ENCODE peak calls at places on chromosomes 5 and 9, in four cellular contexts. One of them, this sample, is unnamed.

GRCh38 chr5:10663531-10664183 is 97.4 kb downstream of the DAP start:
- DNase-seq in IMR-90: peak; percentile 64
- DNase-seq in H9: no peak
- DNase-seq in neuronal stem cell: no peak
- DNase-seq in this sample: peak; percentile 21

GRCh38 chr5:74903165-74903787 is 37.1 kb upstream of the FAM169A start:
- DNase-seq in IMR-90: no peak
- DNase-seq in H9: peak; percentile 92
- DNase-seq in neuronal stem cell: no peak
- DNase-seq in this sample: peak; percentile 91

GRCh38 chr5:54909126-54909525 is 76.3 kb downstream of the ESM1 start:
- DNase-seq in IMR-90: peak; percentile 6
- DNase-seq in H9: no peak
- DNase-seq in neuronal stem cell: no peak
- DNase-seq in this sample: no peak

GRCh38 chr5:134503088-134503936 is 22.2 kb upstream of the JADE2 start:
- DNase-seq in IMR-90: peak; percentile 99
- DNase-seq in H9: peak; percentile 78
- DNase-seq in neuronal stem cell: no peak
- DNase-seq in this sample: peak; percentile 92

GRCh38 chr5:127772531-127772930 is 69.3 kb downstream of the CCDC192 start:
- DNase-seq in IMR-90: no peak
- DNase-seq in H9: no peak
- DNase-seq in neuronal stem cell: no peak
- DNase-seq in this sample: no peak

GRCh38 chr9:134161647-134162046 is 2.7 kb downstream of the RNU6ATAC start:
- DNase-seq in IMR-90: no peak
- DNase-seq in H9: no peak
- DNase-seq in neuronal stem cell: no peak
- DNase-seq in this sample: no peak

GRCh38 chr9:104958756-104959155 is 30.8 kb upstream of the ABCA1 start:
- DNase-seq in IMR-90: no peak
- DNase-seq in H9: no peak
- DNase-seq in neuronal stem cell: no peak
- DNase-seq in this sample: no peak

GRCh38 chr9:27227192-27227591 is 69.8 kb downstream of the EQTN start:
- DNase-seq in IMR-90: peak; percentile 90
- DNase-seq in H9: no peak
- DNase-seq in neuronal stem cell: no peak
- DNase-seq in this sample: no peak

GRCh38 chr9:12740845-12741244 is 34.0 kb upstream of the LURAP1L start:
- DNase-seq in IMR-90: peak; percentile 69
- DNase-seq in H9: no peak
- DNase-seq in neuronal stem cell: no peak
- DNase-seq in this sample: no peak

GRCh38 chr9:5586391-5586802 is 42.5 kb upstream of the RIC1 start:
- DNase-seq in IMR-90: peak; percentile 79
- DNase-seq in H9: no peak
- DNase-seq in neuronal stem cell: no peak
- DNase-seq in this sample: no peak

GRCh38 chr9:131679261-131680020 is 60.4 kb downstream of the RAPGEF1 start:
- DNase-seq in IMR-90: no peak
- DNase-seq in H9: no peak
- DNase-seq in neuronal stem cell: no peak
- DNase-seq in this sample: no peak

GRCh38 chr9:77518688-77519087 is 129.4 kb downstream of the GNA14 start:
- DNase-seq in IMR-90: no peak
- DNase-seq in H9: no peak
- DNase-seq in neuronal stem cell: no peak
- DNase-seq in this sample: no peak

GRCh38 chr9:110546411-110546871 is 33.1 kb downstream of the SVEP1 start:
- DNase-seq in IMR-90: peak; percentile 7
- DNase-seq in H9: no peak
- DNase-seq in neuronal stem cell: no peak
- DNase-seq in this sample: peak; percentile 53

GRCh38 chr9:110541950-110542349 is 37.6 kb downstream of the SVEP1 start:
- DNase-seq in IMR-90: peak; percentile 16
- DNase-seq in H9: no peak
- DNase-seq in neuronal stem cell: no peak
- DNase-seq in this sample: no peak

GRCh38 chr9:110545705-110546104 is 33.8 kb downstream of the SVEP1 start:
- DNase-seq in IMR-90: peak; percentile 11
- DNase-seq in H9: no peak
- DNase-seq in neuronal stem cell: no peak
- DNase-seq in this sample: no peak

GRCh38 chr9:110538621-110539020 is 40.9 kb downstream of the SVEP1 start:
- DNase-seq in IMR-90: peak; percentile 5
- DNase-seq in H9: no peak
- DNase-seq in neuronal stem cell: no peak
- DNase-seq in this sample: no peak

DNA sequence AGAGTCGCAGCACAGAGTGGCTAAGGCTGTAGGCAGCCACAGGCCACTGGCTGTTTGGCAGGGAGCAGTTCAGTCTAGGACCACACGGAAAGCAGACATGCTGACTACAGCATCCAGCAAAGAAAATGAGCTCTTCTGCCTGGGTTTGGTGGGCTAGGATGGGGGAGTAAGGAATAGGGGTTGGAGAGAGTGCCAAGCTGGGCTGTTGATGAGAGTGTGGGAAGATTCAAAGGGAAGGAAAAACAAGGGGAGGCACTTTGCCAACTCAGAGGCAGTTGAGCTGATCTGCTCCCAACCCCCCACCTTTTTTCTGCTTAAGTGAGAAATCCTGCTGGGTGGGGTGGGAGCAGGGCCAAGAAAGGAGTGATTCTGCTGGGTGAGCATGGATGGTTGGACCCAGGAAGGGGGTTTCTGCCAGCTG is 35.9 kb downstream of the SVEP1 start:
- DNase-seq in IMR-90: no peak
- DNase-seq in H9: peak; percentile 36
- DNase-seq in neuronal stem cell: no peak
- DNase-seq in this sample: peak; percentile 25
- H3K23ac ChIP-seq in IMR-90: peak overlapping the region; percentile 31
- H3K23ac ChIP-seq in H9: no peak overlapping the region
- H3K23ac ChIP-seq in neuronal stem cell: no peak overlapping the region
- H3K23ac ChIP-seq in this sample: no peak overlapping the region

GRCh38 chr5:139118804-139119203 is 79.4 kb downstream of the SIL1 start:
- DNase-seq in IMR-90: no peak
- DNase-seq in H9: no peak
- DNase-seq in neuronal stem cell: no peak
- DNase-seq in this sample: no peak

GRCh38 chr5:139116256-139116655 is 81.9 kb downstream of the SIL1 start:
- DNase-seq in IMR-90: no peak
- DNase-seq in H9: no peak
- DNase-seq in neuronal stem cell: no peak
- DNase-seq in this sample: no peak

GRCh38 chr5:139121120-139121519 is 77.0 kb downstream of the SIL1 start:
- DNase-seq in IMR-90: no peak
- DNase-seq in H9: peak; percentile 8
- DNase-seq in neuronal stem cell: no peak
- DNase-seq in this sample: no peak

GRCh38 chr5:139120521-139120920 is 77.6 kb downstream of the SIL1 start:
- DNase-seq in IMR-90: no peak
- DNase-seq in H9: peak; percentile 20
- DNase-seq in neuronal stem cell: no peak
- DNase-seq in this sample: no peak

DNA sequence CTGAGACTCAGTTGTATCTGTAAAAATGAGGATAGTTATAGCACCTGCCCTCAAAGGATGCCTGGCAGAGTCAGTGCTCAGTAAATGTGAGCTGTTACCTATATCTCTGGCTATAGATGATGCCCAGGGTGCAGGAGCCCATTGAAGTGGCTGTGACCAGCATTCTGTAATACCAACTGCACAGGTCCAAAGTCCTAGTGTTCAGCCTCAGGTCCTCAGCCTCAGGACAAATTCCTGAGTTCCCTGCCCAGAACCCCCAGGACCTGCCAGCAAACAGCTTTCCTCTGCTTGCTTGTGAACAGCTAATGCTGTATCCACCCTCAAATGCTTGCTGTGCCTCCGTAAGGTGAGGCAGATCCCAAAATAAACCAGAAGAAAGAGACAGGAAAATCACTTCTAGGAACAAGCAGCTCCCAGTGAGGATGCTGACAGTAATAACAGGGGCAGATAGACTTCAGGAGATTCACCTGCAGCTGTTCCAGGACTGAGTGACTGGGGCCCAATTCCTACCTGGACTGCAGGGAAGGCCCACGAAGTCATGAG is 80.8 kb downstream of the SIL1 start:
- DNase-seq in IMR-90: no peak
- DNase-seq in H9: no peak
- DNase-seq in neuronal stem cell: no peak
- DNase-seq in this sample: no peak
- H3K4me2 ChIP-seq in IMR-90: no peak overlapping the region
- H3K4me2 ChIP-seq in H9: no peak overlapping the region
- H3K4me2 ChIP-seq in neuronal stem cell: no peak overlapping the region
- H3K4me2 ChIP-seq in this sample: no peak overlapping the region

GRCh38 chr5:167952278-167952990 is 339.0 kb upstream of the WWC1 start:
- DNase-seq in IMR-90: no peak
- DNase-seq in H9: peak; percentile 47
- DNase-seq in neuronal stem cell: no peak
- DNase-seq in this sample: peak; percentile 35
- H3K23ac ChIP-seq in IMR-90: no peak overlapping the region
- H3K23ac ChIP-seq in H9: no peak overlapping the region
- H3K23ac ChIP-seq in neuronal stem cell: peak overlapping the region; percentile 53
- H3K23ac ChIP-seq in this sample: no peak overlapping the region

GRCh38 chr5:64818245-64818644 is 49.5 kb downstream of the CWC27 start:
- DNase-seq in IMR-90: no peak
- DNase-seq in H9: no peak
- DNase-seq in neuronal stem cell: no peak
- DNase-seq in this sample: no peak

GRCh38 chr5:64811050-64811640 is 42.4 kb downstream of the CWC27 start:
- DNase-seq in IMR-90: peak; percentile 81
- DNase-seq in H9: no peak
- DNase-seq in neuronal stem cell: peak; percentile 27
- DNase-seq in this sample: peak; percentile 64

DNA sequence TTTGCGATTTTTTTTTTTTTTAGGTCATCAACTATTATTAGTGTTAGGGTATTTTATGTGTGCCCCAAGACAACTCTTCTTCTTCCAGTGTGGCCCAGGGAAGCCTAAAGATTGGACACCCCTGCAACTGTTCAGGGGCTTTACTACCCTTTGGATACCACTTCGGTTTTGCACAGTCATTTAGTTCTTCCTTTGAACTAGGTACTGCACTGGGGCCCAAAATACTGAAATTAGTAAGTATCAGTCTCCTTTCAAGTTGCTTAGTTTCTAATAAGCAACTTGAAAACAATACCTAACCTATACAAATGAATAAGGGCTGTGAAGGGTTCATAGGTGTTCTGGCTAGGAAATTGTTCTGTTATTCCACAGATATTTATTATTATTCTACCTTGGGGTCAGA is 45.3 kb downstream of the CWC27 start:
- DNase-seq in IMR-90: no peak
- DNase-seq in H9: no peak
- DNase-seq in neuronal stem cell: no peak
- DNase-seq in this sample: no peak
- H3K4me2 ChIP-seq in IMR-90: no peak overlapping the region
- H3K4me2 ChIP-seq in H9: no peak overlapping the region
- H3K4me2 ChIP-seq in neuronal stem cell: no peak overlapping the region
- H3K4me2 ChIP-seq in this sample: no peak overlapping the region

GRCh38 chr5:137561572-137561971 is 62.4 kb upstream of the SPOCK1 start:
- DNase-seq in IMR-90: no peak
- DNase-seq in H9: no peak
- DNase-seq in neuronal stem cell: no peak
- DNase-seq in this sample: no peak
- H3K23ac ChIP-seq in IMR-90: no peak overlapping the region
- H3K23ac ChIP-seq in H9: no peak overlapping the region
- H3K23ac ChIP-seq in neuronal stem cell: no peak overlapping the region
- H3K23ac ChIP-seq in this sample: no peak overlapping the region

DNA sequence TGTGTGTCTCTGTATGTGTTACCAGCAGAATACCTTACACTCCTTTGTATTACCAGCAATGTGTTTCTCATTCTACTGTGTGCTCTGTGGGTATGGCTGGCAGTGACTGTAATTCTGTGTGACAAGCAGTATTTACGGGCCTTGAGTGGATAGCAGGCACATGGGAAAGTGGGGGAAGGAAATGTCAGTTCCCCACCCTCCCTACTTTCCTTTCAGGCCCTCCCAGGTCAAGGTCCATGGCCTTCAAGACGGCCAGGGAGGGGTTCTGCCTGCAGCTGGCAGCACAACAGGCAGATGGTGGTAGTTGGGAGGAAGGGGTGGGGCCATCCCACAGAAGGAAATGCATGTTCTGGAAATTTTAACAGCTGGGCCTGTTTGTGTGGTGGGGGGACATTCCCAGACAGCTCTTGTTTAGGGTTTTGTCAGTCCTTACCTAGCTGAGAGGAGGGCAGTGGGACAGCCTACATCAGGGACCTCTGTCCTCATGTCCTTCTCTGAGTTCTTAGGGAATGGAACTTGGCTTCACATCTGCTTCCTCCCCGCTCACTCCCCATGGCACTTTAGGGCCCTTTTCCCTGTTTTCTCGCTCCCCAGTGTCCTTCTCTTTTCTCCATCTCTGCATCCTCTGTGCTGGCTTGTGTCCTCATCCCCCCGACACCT is 14.6 kb upstream of the TNIP1 start:
- DNase-seq in IMR-90: no peak
- DNase-seq in H9: no peak
- DNase-seq in neuronal stem cell: no peak
- DNase-seq in this sample: peak; percentile 47
- H3K4me2 ChIP-seq in IMR-90: no peak overlapping the region
- H3K4me2 ChIP-seq in H9: no peak overlapping the region
- H3K4me2 ChIP-seq in neuronal stem cell: no peak overlapping the region
- H3K4me2 ChIP-seq in this sample: no peak overlapping the region

GRCh38 chr9:93599571-93600403 is 23.4 kb downstream of the PHF2 start:
- DNase-seq in IMR-90: no peak
- DNase-seq in H9: peak; percentile 37
- DNase-seq in neuronal stem cell: no peak
- DNase-seq in this sample: no peak
- H3K23ac ChIP-seq in IMR-90: no peak overlapping the region
- H3K23ac ChIP-seq in H9: no peak overlapping the region
- H3K23ac ChIP-seq in neuronal stem cell: peak overlapping the region; percentile 32
- H3K23ac ChIP-seq in this sample: no peak overlapping the region